ENCODE peak calls at places on chromosomes 7 and 10, in seven cellular contexts. L, J, E, Z, A, Y and W are unnamed samples.

GRCh38 chr7:116632349-116632748 is 39.6 kb upstream of the MET start:
- DNase-seq in E (no peak), L (no peak), A (no peak), J (no peak), Y (no peak), Z (no peak), W (no peak)

GRCh38 chr10:77622822-77623410 is 14.7 kb downstream of the KCNMA1 start:
- DNase-seq in A (no peak), Y (no peak), Z (no peak), E (no peak), L (no peak), J (no peak), W (no peak)

GRCh38 chr7:82677493-82677892 is 233.9 kb upstream of the CACNA2D1 start:
- DNase-seq in E (no peak), L (no peak), Y (no peak), Z (no peak), J (no peak), A (no peak), W (no peak)

GRCh38 chr7:120180221-120180620 is 92.8 kb upstream of the KCND2 start:
- DNase-seq in E (no peak), A (no peak), Z (no peak), J (no peak), Y (no peak), L (no peak), W (no peak)

GRCh38 chr7:1669486-1669951 is 558 bp upstream of the ELFN1 start:
- DNase-seq in Y (no peak), A (no peak), E (peak), J (no peak), Z (no peak), L (no peak), W (no peak)

GRCh38 chr10:50431791-50432190 is 180.5 kb upstream of the ASAH2 start:
- DNase-seq in Y (no peak), E (no peak), J (no peak), A (no peak), L (no peak), Z (no peak), W (peak)

GRCh38 chr10:132164801-132165278 is 21.9 kb upstream of the DPYSL4 start:
- DNase-seq in A (peak), L (no peak), Z (no peak), Y (no peak), J (peak), E (no peak), W (no peak)

GRCh38 chr7:4550117-4550516 is 132.0 kb upstream of the FOXK1 start:
- DNase-seq in L (no peak), Y (no peak), Z (no peak), J (no peak), E (no peak), A (peak), W (no peak)

GRCh38 chr10:102394079-102394800 is 1.3 kb upstream of the NFKB2 start:
- DNase-seq in Z (peak), E (peak), A (peak), Y (peak), J (peak), L (peak), W (peak)

GRCh38 chr10:126290232-126290631 is 98.0 kb downstream of the ADAM12 start:
- DNase-seq in A (no peak), Y (no peak), E (no peak), L (no peak), Z (no peak), J (no peak), W (no peak)

GRCh38 chr7:25624001-25624400 is 395.7 kb upstream of the NPVF start:
- DNase-seq in E (no peak), L (no peak), J (no peak), A (no peak), Y (no peak), Z (no peak), W (no peak)

GRCh38 chr10:89879121-89879520 is 177.7 kb downstream of the KIF20B start:
- DNase-seq in J (no peak), E (no peak), A (no peak), Y (no peak), Z (no peak), L (no peak), W (no peak)

GRCh38 chr7:55019329-55019690 is 493 bp downstream of the EGFR start:
- DNase-seq in Z (no peak), E (no peak), A (peak), L (no peak), J (no peak), Y (no peak), W (no peak)

GRCh38 chr7:30472081-30472770 is 6.4 kb downstream of the NOD1 start:
- DNase-seq in E (no peak), A (peak), L (no peak), Z (no peak), Y (no peak), J (no peak), W (no peak)

GRCh38 chr10:3805791-3806381 is 20.9 kb upstream of the KLF6 start:
- DNase-seq in Z (peak), A (peak), E (peak), L (no peak), J (peak), Y (no peak), W (peak)

GRCh38 chr10:121284952-121285351 is 313.3 kb downstream of the FGFR2 start:
- DNase-seq in L (no peak), J (no peak), E (peak), A (no peak), Z (no peak), Y (no peak), W (no peak)

GRCh38 chr7:26117142-26117807 is 34.7 kb upstream of the NFE2L3 start:
- DNase-seq in Z (no peak), A (peak), E (no peak), J (peak), L (no peak), Y (no peak), W (no peak)

GRCh38 chr7:130943336-130943901 is 209.4 kb upstream of the KLF14 start:
- DNase-seq in L (no peak), J (peak), Z (no peak), Y (no peak), A (no peak), E (no peak), W (no peak)

GRCh38 chr10:66187096-66187733 is 738.6 kb upstream of the LRRTM3 start:
- DNase-seq in Y (no peak), L (no peak), E (no peak), J (no peak), Z (no peak), A (no peak), W (no peak)

GRCh38 chr10:42941245-42941644 is 135.6 kb upstream of the RET start:
- DNase-seq in J (no peak), L (no peak), A (no peak), E (peak), Z (no peak), Y (no peak), W (no peak)

GRCh38 chr7:117384693-117385092 is 42.6 kb downstream of the ASZ1 start:
- DNase-seq in J (no peak), A (no peak), E (peak), Y (no peak), Z (no peak), L (no peak), W (no peak)

GRCh38 chr7:102273749-102274712 is 12.6 kb upstream of the SH2B2 start:
- DNase-seq in A (no peak), E (no peak), J (peak), Y (no peak), Z (no peak), L (no peak), W (no peak)

GRCh38 chr10:126454045-126454751 is 65.9 kb upstream of the ADAM12 start:
- DNase-seq in Y (no peak), J (no peak), L (no peak), Z (no peak), E (no peak), A (no peak), W (no peak)

GRCh38 chr10:121290674-121291073 is 307.6 kb downstream of the FGFR2 start:
- DNase-seq in A (no peak), J (no peak), E (no peak), Z (no peak), Y (no peak), L (no peak), W (no peak)

GRCh38 chr10:129033790-129034272 is 433.2 kb upstream of the MGMT start:
- DNase-seq in J (peak), Y (no peak), A (peak), L (no peak), E (peak), Z (no peak), W (no peak)

GRCh38 chr10:102814873-102815661 is 22.1 kb downstream of the CYP17A1 start:
- DNase-seq in Y (no peak), L (no peak), A (no peak), J (peak), E (no peak), Z (no peak), W (no peak)

GRCh38 chr7:123571684-123572083 is 14.1 kb upstream of the NDUFA5 start:
- DNase-seq in J (no peak), E (no peak), L (no peak), Z (no peak), Y (no peak), A (no peak), W (no peak)

GRCh38 chr10:121926669-121927360 is 1.0 kb downstream of the ATE1 start:
- DNase-seq in Y (no peak), E (no peak), J (peak), A (no peak), Z (no peak), L (no peak), W (no peak)

GRCh38 chr10:34378297-34378696 is 436.8 kb downstream of the PARD3 start:
- DNase-seq in J (no peak), Y (no peak), A (no peak), Z (no peak), L (no peak), E (no peak), W (no peak)

GRCh38 chr7:1534330-1535099 is 4.0 kb downstream of the MAFK start:
- DNase-seq in Y (no peak), Z (no peak), E (no peak), J (no peak), L (no peak), A (peak), W (no peak)

GRCh38 chr7:66352071-66352470 is 146.9 kb downstream of the TPST1 start:
- DNase-seq in E (no peak), A (peak), L (no peak), J (no peak), Z (no peak), Y (no peak), W (no peak)

GRCh38 chr10:15704581-15704968 is 15.1 kb downstream of the ITGA8 start:
- DNase-seq in E (no peak), J (no peak), L (no peak), A (no peak), Y (no peak), Z (no peak), W (no peak)

GRCh38 chr10:92697663-92698511 is 8.1 kb downstream of the HHEX start:
- DNase-seq in Z (no peak), A (no peak), Y (no peak), L (no peak), E (no peak), J (peak), W (no peak)

GRCh38 chr7:159096736-159097581 is 47.7 kb downstream of the VIPR2 start:
- DNase-seq in J (no peak), A (peak), Y (no peak), E (no peak), L (no peak), Z (no peak), W (no peak)

GRCh38 chr10:10967502-10967901 is 50.2 kb upstream of the CELF2 start:
- DNase-seq in L (no peak), A (no peak), J (no peak), Z (no peak), E (no peak), Y (no peak), W (no peak)

GRCh38 chr10:90197766-90198165 is 496.4 kb downstream of the KIF20B start:
- DNase-seq in J (no peak), L (no peak), A (no peak), E (no peak), Y (no peak), Z (no peak), W (no peak)

GRCh38 chr7:27424749-27425148 is 182.1 kb downstream of the EVX1 start:
- DNase-seq in L (no peak), Y (no peak), J (no peak), Z (no peak), A (no peak), E (no peak), W (no peak)

GRCh38 chr7:142754681-142755575 is 5.7 kb downstream of the PRSS1 start:
- DNase-seq in Z (no peak), L (no peak), Y (no peak), A (no peak), J (no peak), E (no peak), W (no peak)